ENCODE peak calls at places on chromosomes 1 and 21, in nine cellular contexts. K is endodermal cell, S is A549, M is ovary, N is upper lobe of right lung, D is cardiac fibroblast, Q is K562, X is colonic mucosa, I is psoas muscle. R is an unnamed sample.
A peak's percentile ranks its signal among the peaks of the same experiment; 100 is the strongest.

GRCh38 chr1:40944841-40945430 is 34.6 kb upstream of the CTPS1 start:
- DNase-seq in S (no peak), N (no peak), M (peak; percentile 54), I (no peak), Q (no peak), X (no peak), D (peak; percentile 71), K (no peak), R (no peak)

GRCh38 chr1:9699361-9699760 is 47.8 kb downstream of the PIK3CD start:
- DNase-seq in K (no peak), I (no peak), S (no peak), X (no peak), D (no peak), M (no peak), N (no peak), Q (no peak), R (no peak)

GRCh38 chr1:109763646-109764415 is at the start of gene EPS8L3:
- DNase-seq in Q (no peak), N (peak; percentile 48), X (peak; percentile 95), D (no peak), I (peak; percentile 45), K (no peak), M (peak; percentile 9), S (peak; percentile 49), R (no peak)

GRCh38 chr1:16017461-16018303 is at the start of gene HSPB7:
- DNase-seq in K (peak; percentile 86), I (peak; percentile 96), Q (peak; percentile 77), N (peak; percentile 77), S (no peak), D (peak; percentile 63), M (peak; percentile 97), X (peak; percentile 50), R (no peak)

GRCh38 chr1:9211291-9211811 is 23.2 kb upstream of the H6PD start:
- DNase-seq in Q (peak; percentile 27), N (no peak), M (no peak), D (peak; percentile 85), S (no peak), X (no peak), I (no peak), K (no peak), R (no peak)

GRCh38 chr1:101203812-101204540 is 32.8 kb upstream of the S1PR1 start:
- DNase-seq in Q (peak; percentile 23), M (no peak), S (no peak), X (no peak), I (no peak), K (no peak), D (peak; percentile 52), N (no peak), R (no peak)

GRCh38 chr1:12643079-12643478 is 806 bp upstream of the AADACL4 start:
- DNase-seq in X (no peak), S (no peak), N (no peak), I (no peak), Q (no peak), K (no peak), M (no peak), D (no peak), R (no peak)

GRCh38 chr1:115654663-115655306 is 13.0 kb downstream of the VANGL1 start:
- DNase-seq in X (no peak), N (no peak), S (no peak), D (peak; percentile 32), K (peak; percentile 67), M (peak; percentile 12), Q (peak; percentile 40), I (no peak), R (no peak)

GRCh38 chr1:221556435-221556834 is 185.5 kb downstream of the DUSP10 start:
- DNase-seq in N (no peak), I (no peak), D (no peak), S (no peak), X (no peak), Q (no peak), M (no peak), K (no peak), R (no peak)

GRCh38 chr1:228366062-228366850 is 40.4 kb downstream of the TRIM11 start:
- DNase-seq in Q (no peak), S (no peak), X (no peak), K (no peak), I (peak; percentile 52), D (no peak), M (no peak), N (peak; percentile 48), R (no peak)

GRCh38 chr1:4678318-4678717 is 23.9 kb downstream of the AJAP1 start:
- DNase-seq in X (no peak), D (no peak), N (no peak), S (no peak), I (no peak), M (no peak), Q (no peak), K (no peak), R (no peak)

GRCh38 chr1:84785231-84785630 is 95.0 kb upstream of the SSX2IP start:
- DNase-seq in N (no peak), M (no peak), I (no peak), Q (no peak), D (no peak), K (no peak), S (no peak), X (no peak), R (no peak)
- H3K4me3 ChIP-seq in N (no peak overlapping the region), M (no peak overlapping the region), I (no peak overlapping the region), Q (no peak overlapping the region), D (no peak overlapping the region), K (no peak overlapping the region), S (no peak overlapping the region), X (no peak overlapping the region), R (no peak overlapping the region)

GRCh38 chr1:24635195-24635843 is 7.8 kb upstream of the SRRM1 start:
- DNase-seq in M (no peak), S (peak; percentile 76), I (no peak), N (no peak), X (no peak), K (no peak), Q (peak; percentile 71), D (peak; percentile 83), R (peak; percentile 50)
- TF ChIP-seq CTCF in M (no peak), S (peak; percentile 69), I (peak; percentile 50), N (peak; percentile 58), X (peak; percentile 38), K (peak; percentile 82), Q (peak; percentile 53), D (peak; percentile 57), R (peak; percentile 45)

DNA sequence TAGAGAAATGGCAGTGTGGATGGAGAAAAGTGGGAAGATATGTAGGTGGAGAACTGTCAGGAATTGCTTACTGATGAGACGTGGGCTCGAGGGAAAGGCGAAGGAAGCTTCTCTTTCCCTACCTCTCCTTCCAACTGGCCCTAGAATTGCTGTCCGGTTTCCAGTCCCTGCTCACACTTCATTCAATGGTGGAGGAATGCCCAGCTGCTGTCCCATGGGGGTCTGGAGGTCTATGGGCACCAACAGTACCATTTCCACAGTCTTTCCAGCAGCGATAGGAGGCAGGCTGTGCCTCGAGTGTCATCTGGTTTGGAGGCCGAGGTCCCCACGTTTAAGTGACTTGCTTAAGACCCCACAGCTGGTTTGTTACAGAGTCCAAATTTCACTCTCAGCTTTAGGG is 31.5 kb upstream of the CD1D start:
- DNase-seq in D (no peak), K (no peak), I (peak; percentile 59), S (no peak), M (no peak), N (no peak), X (no peak), Q (no peak), R (no peak)
- H3K4me3 ChIP-seq in D (peak overlapping the region; percentile 16), K (peak overlapping the region; percentile 79), I (peak overlapping the region; percentile 51), S (peak overlapping the region; percentile 52), M (peak overlapping the region; percentile 35), N (peak overlapping the region; percentile 45), X (peak overlapping the region; percentile 31), Q (peak overlapping the region; percentile 23), R (peak overlapping the region; percentile 46)

DNA sequence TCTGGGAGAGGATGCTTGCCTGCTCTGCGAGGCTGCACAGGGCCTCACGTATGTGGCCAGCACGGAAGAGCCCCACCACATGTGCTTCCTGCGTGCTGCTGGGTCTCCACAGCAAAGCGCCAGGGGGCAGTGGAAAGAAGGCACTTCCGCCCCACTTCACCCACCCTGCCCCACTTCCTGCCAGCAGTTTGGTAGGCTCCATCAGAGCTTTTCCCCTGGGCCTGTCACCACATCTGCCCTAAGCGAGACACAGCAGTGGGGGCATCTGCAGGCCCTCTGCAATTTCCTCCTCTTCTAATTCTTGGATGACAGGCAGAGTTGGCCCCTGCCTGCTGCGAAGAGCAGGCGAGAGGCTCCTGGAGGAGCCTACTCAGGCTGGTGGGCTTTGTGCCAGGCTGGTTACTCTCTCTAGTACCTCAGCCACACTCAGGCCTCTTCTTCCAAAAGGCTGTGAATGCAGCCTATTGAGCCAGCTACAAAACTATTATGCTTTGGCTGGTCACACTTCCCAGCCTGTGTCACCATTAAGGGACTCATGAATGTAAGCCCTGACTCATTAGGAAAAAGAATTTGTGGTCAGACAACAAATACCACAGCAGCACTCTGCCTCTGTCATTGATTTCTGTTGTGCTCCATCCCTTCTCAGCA is 25.0 kb downstream of the CD244 start:
- DNase-seq in S (no peak), M (no peak), K (no peak), X (no peak), D (no peak), N (no peak), I (peak; percentile 63), Q (peak; percentile 13), R (no peak)
- TF ChIP-seq CTCF in S (no peak), M (no peak), K (peak; percentile 27), X (no peak), D (no peak), N (peak; percentile 24), I (no peak), Q (peak; percentile 27), R (no peak)

DNA sequence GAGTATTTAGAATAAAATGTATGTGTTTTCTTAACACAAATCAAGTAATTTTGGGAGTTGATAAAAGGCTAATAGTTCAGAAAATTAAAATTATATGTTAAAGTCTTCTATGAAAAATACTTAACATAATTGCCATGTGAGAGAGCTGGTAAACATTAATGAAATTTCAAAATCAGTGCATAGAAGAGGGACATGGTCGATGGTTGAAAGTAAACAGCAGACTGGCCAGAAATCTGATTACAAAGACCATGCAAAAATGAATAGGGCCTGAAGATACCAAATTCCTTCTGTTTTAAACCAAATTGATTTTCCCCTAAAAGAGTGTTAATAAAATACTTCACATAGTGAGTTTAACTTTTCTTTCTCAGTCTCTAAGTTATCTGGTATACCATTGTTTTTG is 128.3 kb downstream of the GABPA start:
- DNase-seq in X (no peak), D (no peak), K (no peak), I (no peak), M (no peak), S (no peak), Q (no peak), N (no peak), R (no peak)
- H3K4me3 ChIP-seq in X (no peak overlapping the region), D (no peak overlapping the region), K (no peak overlapping the region), I (no peak overlapping the region), M (no peak overlapping the region), S (no peak overlapping the region), Q (no peak overlapping the region), N (no peak overlapping the region), R (no peak overlapping the region)